ENCODE peak calls at places on chromosomes 13 and 19, in seven cellular contexts. U is aorta, Q is lung, P is pancreas, L is fibroblast of lung, K is bronchial epithelial cell, Y is adrenal gland. S is an unnamed sample. For H3K36me3 and H3K27me3, the result is how much of the 10 kb centered on the place peaks cover.

GRCh38 chr13:48038763-48039162 is 1.2 kb downstream of the NUDT15 start:
- DNase-seq in U (no peak), Q (no peak), P (no peak), L (no peak), K (no peak), Y (no peak), S (no peak)

GRCh38 chr13:114309086-114309485 is 5.2 kb upstream of the CHAMP1 start:
- DNase-seq in U (no peak), Q (no peak), P (no peak), L (no peak), K (no peak), Y (no peak), S (no peak)

GRCh38 chr13:102555914-102556553 is 40.8 kb upstream of the TPP2 start:
- DNase-seq in U (no peak), Q (no peak), P (no peak), L (peak), K (peak), Y (no peak), S (no peak)

GRCh38 chr19:58546131-58546530 is 2.3 kb downstream of the TRIM28 start:
- DNase-seq in U (no peak), Q (no peak), P (no peak), L (no peak), K (no peak), Y (no peak), S (no peak)

GRCh38 chr19:4976412-4977298 is 7.7 kb downstream of the KDM4B start:
- DNase-seq in U (peak), Q (peak), P (no peak), L (peak), K (peak), Y (peak), S (peak)

GRCh38 chr13:21458457-21458815 is 667 bp downstream of the ZDHHC20 start:
- DNase-seq in U (no peak), Q (peak), P (peak), L (no peak), K (peak), Y (peak), S (peak)

GRCh38 chr13:76903544-76904162 is 17.4 kb upstream of the KCTD12 start:
- DNase-seq in U (no peak), Q (peak), P (peak), L (peak), K (peak), Y (peak), S (peak)

GRCh38 chr19:3274245-3275067 is 50.0 kb downstream of the CELF5 start:
- DNase-seq in U (no peak), Q (no peak), P (no peak), L (no peak), K (no peak), Y (no peak), S (no peak)

GRCh38 chr13:112506046-112506445 is 81.9 kb downstream of the TUBGCP3 start:
- DNase-seq in U (no peak), Q (no peak), P (no peak), L (no peak), K (peak), Y (peak), S (no peak)

DNA sequence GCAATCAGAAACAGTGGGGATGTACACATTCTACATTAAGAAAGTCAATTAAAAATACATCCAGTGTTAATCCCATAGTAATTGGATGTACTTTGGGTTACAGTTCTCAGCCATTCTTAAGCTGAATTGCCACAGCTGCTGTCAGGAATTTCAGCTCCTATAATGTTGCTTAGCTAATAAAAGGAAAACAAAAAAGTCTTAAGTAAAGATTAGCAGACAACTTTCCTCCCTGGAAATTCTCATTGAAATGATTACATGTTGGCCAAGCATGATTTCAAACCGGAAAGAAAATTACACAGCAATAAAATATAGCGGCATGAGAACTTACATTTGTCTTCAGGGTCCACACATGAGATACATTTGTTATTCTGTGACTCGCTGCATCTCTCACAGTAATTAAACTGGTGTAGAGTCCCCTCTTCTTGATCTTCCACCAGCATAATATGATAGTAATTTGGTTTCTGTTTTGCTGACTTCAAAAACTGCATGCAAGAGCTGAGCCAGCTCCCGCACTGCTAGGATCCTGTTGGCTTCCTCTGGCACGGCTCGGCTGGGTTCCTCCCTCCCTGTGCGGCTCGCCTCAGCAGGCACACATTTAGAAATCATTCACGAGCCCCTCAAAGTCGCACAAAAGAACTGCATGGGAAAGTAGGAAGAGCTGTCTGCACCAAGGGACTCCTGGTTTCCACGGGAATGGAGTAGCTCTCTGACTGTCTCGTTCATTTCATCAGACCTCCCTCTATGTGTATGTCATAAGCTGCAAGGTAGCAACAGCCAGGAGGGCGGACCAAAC is at the start of gene HTR2A:
- DNase-seq in U (peak), Q (no peak), P (no peak), L (peak), K (no peak), Y (no peak), S (peak)
- H3K36me3 ChIP-seq in U (under half), Q (under half), P (under half), L (under half), K (under half), Y (under half), S (under half)

DNA sequence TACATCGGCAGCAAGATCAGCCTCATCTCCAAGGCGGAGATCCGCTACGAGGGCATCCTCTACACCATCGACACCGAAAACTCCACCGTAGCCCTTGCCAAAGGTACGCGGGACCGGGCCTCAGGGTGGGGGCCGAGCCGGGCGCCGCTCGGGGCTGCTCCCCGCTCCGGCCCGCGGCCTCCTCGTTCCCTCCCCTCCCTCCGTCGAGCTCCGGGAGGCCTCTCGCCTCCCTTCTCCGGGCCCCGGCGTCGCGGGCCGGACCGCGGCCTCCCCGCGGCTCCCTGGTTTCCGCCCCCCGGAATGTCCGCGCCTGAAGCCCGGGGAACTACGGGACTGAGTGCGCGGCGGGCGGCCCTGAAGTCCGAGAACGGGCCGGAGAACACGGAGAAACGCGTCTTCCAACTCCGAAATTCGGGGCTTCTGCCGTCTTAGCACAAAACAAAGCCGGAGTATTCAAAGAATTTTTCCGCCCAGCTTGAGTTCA is 399 bp downstream of the LSM14A start:
- DNase-seq in U (peak), Q (no peak), P (no peak), L (no peak), K (no peak), Y (no peak), S (no peak)
- H3K27me3 ChIP-seq in U (under half), Q (under half), P (under half), L (under half), K (under half), Y (under half), S (under half)

GRCh38 chr19:11061951-11062350 is 27.3 kb upstream of the LDLR start:
- DNase-seq in U (no peak), Q (no peak), P (no peak), L (no peak), K (no peak), Y (no peak), S (no peak)

GRCh38 chr19:11064831-11065303 is 24.4 kb upstream of the LDLR start:
- DNase-seq in U (no peak), Q (no peak), P (peak), L (peak), K (no peak), Y (peak), S (peak)

GRCh38 chr19:11066326-11066725 is 22.9 kb upstream of the LDLR start:
- DNase-seq in U (no peak), Q (no peak), P (no peak), L (no peak), K (no peak), Y (no peak), S (no peak)

GRCh38 chr19:11059511-11060358 is 29.5 kb upstream of the LDLR start:
- DNase-seq in U (no peak), Q (no peak), P (no peak), L (no peak), K (no peak), Y (no peak), S (no peak)

GRCh38 chr19:11063434-11063833 is 25.8 kb upstream of the LDLR start:
- DNase-seq in U (no peak), Q (no peak), P (no peak), L (no peak), K (no peak), Y (no peak), S (no peak)
- H3K36me3 ChIP-seq in U (under half), Q (under half), P (under half), L (under half), K (under half), Y (under half), S (under half)

GRCh38 chr13:28497143-28497876 is 2.4 kb upstream of the FLT1 start:
- DNase-seq in U (no peak), Q (no peak), P (no peak), L (no peak), K (no peak), Y (no peak), S (no peak)
- H3K27me3 ChIP-seq in U (under half), Q (under half), P (under half), L (half or more), K (under half), Y (under half), S (under half)

GRCh38 chr19:11554160-11554559 is 4.9 kb downstream of the ELOF1 start:
- DNase-seq in U (no peak), Q (no peak), P (no peak), L (no peak), K (no peak), Y (no peak), S (no peak)
- H3K36me3 ChIP-seq in U (under half), Q (under half), P (under half), L (under half), K (under half), Y (under half), S (under half)

GRCh38 chr19:35665604-35666003 is 713 bp upstream of the UPK1A start:
- DNase-seq in U (no peak), Q (no peak), P (no peak), L (no peak), K (no peak), Y (no peak), S (no peak)
- H3K27me3 ChIP-seq in U (under half), Q (under half), P (under half), L (under half), K (under half), Y (under half), S (under half)

DNA sequence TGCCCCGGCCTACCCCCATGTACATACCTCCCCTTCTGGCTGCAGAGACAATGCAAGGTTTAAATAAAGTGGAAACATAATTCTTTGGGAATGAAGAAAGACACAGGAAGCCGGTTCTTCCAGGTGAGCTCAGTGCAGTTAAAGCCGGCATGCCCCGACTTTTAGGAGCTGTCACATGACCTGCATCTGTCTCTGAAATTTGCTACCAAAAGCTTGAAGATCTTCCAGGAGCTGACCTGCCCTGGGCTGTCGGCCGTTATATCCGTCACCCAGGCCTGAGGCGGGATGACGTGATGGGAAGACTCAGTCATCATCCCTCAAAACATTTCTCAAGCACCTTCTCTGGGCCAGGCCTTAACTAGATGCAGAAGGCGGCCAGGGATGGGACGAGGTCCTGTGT is 10.3 kb downstream of the RAB8A start:
- DNase-seq in U (no peak), Q (no peak), P (no peak), L (no peak), K (peak), Y (no peak), S (no peak)
- H3K36me3 ChIP-seq in U (under half), Q (half or more), P (under half), L (under half), K (under half), Y (half or more), S (half or more)

GRCh38 chr13:35347679-35348205 is 128.7 kb downstream of the MAB21L1 start:
- DNase-seq in U (no peak), Q (no peak), P (no peak), L (no peak), K (no peak), Y (no peak), S (no peak)
- H3K27me3 ChIP-seq in U (under half), Q (under half), P (under half), L (under half), K (under half), Y (under half), S (under half)